ENCODE peak calls at places on chromosome 21, in eight cellular contexts. R, E, M, F, S, J, H and T are unnamed samples.

GRCh38 chr21:26849428-26850115 is 4.4 kb upstream of the ADAMTS1 start:
- DNase-seq in F (no peak), S (no peak), J (peak; percentile 43), M (no peak), R (peak; percentile 82), H (no peak), E (no peak), T (no peak)

GRCh38 chr21:18002393-18002792 is 183.2 kb upstream of the C21orf91 start:
- DNase-seq in S (no peak), E (no peak), M (no peak), H (no peak), R (no peak), F (no peak), J (no peak), T (no peak)

GRCh38 chr21:44872266-44872567 is 1.3 kb downstream of the PTTG1IP start:
- DNase-seq in F (no peak), S (no peak), H (no peak), J (no peak), R (no peak), E (no peak), M (no peak), T (no peak)

GRCh38 chr21:44311108-44311507 is 11.3 kb downstream of the PFKL start:
- DNase-seq in F (no peak), H (no peak), R (no peak), E (no peak), S (no peak), M (no peak), J (no peak), T (no peak)

GRCh38 chr21:39845581-39846130 is 21.6 kb upstream of the PCP4 start:
- DNase-seq in F (no peak), M (no peak), H (no peak), E (no peak), J (peak; percentile 27), R (no peak), S (no peak), T (no peak)

GRCh38 chr21:24514081-24514733 is 1093.1 kb downstream of the MRPL39 start:
- DNase-seq in E (no peak), R (no peak), J (no peak), H (no peak), M (no peak), S (no peak), F (no peak), T (no peak)

GRCh38 chr21:41478319-41479177 is 29.4 kb downstream of the TMPRSS2 start:
- DNase-seq in H (no peak), F (no peak), M (no peak), E (no peak), S (no peak), R (peak; percentile 22), J (no peak), T (no peak)

GRCh38 chr21:44405091-44405947 is 50.0 kb upstream of the LRRC3 start:
- DNase-seq in M (no peak), S (peak; percentile 74), H (no peak), F (no peak), E (no peak), J (no peak), R (no peak), T (no peak)

GRCh38 chr21:44337941-44338895 is 972 bp downstream of the CFAP410 start:
- DNase-seq in J (peak; percentile 53), S (peak; percentile 85), H (peak; percentile 79), F (peak; percentile 76), R (peak; percentile 56), M (peak; percentile 66), E (peak; percentile 57), T (peak; percentile 61)

GRCh38 chr21:41780337-41781046 is 13.6 kb upstream of the RIPK4 start:
- DNase-seq in H (no peak), M (no peak), R (no peak), F (no peak), J (no peak), E (no peak), S (peak; percentile 5), T (no peak)

GRCh38 chr21:35346697-35347096 is 297.6 kb upstream of the RUNX1 start:
- DNase-seq in E (no peak), R (peak; percentile 21), J (no peak), F (no peak), H (no peak), S (no peak), M (no peak), T (no peak)

GRCh38 chr21:17793675-17794123 is 25.5 kb downstream of the C21orf91 start:
- DNase-seq in H (no peak), M (no peak), R (peak; percentile 19), E (no peak), F (no peak), J (no peak), S (no peak), T (no peak)

GRCh38 chr21:43954896-43955295 is 57.2 kb upstream of the TRAPPC10 start:
- DNase-seq in R (no peak), J (no peak), H (no peak), F (no peak), M (no peak), E (no peak), S (no peak), T (no peak)

GRCh38 chr21:39314155-39315027 is 959 bp upstream of the BRWD1 start:
- DNase-seq in M (peak; percentile 28), R (peak; percentile 73), H (no peak), J (no peak), F (peak; percentile 37), S (no peak), E (no peak), T (peak; percentile 45)

GRCh38 chr21:16241500-16241963 is 511.8 kb downstream of the USP25 start:
- DNase-seq in F (no peak), H (no peak), J (peak; percentile 27), M (no peak), E (no peak), S (no peak), R (peak; percentile 46), T (no peak)

GRCh38 chr21:38355992-38356781 is 99.4 kb downstream of the KCNJ15 start:
- DNase-seq in S (peak; percentile 96), F (peak; percentile 62), H (peak; percentile 87), J (peak; percentile 65), M (peak; percentile 84), R (peak; percentile 79), E (peak; percentile 53), T (peak; percentile 76)

GRCh38 chr21:44434936-44435635 is 20.2 kb upstream of the LRRC3 start:
- DNase-seq in H (no peak), S (peak; percentile 62), E (peak; percentile 7), J (no peak), R (no peak), F (peak; percentile 10), M (no peak), T (peak; percentile 9)

DNA sequence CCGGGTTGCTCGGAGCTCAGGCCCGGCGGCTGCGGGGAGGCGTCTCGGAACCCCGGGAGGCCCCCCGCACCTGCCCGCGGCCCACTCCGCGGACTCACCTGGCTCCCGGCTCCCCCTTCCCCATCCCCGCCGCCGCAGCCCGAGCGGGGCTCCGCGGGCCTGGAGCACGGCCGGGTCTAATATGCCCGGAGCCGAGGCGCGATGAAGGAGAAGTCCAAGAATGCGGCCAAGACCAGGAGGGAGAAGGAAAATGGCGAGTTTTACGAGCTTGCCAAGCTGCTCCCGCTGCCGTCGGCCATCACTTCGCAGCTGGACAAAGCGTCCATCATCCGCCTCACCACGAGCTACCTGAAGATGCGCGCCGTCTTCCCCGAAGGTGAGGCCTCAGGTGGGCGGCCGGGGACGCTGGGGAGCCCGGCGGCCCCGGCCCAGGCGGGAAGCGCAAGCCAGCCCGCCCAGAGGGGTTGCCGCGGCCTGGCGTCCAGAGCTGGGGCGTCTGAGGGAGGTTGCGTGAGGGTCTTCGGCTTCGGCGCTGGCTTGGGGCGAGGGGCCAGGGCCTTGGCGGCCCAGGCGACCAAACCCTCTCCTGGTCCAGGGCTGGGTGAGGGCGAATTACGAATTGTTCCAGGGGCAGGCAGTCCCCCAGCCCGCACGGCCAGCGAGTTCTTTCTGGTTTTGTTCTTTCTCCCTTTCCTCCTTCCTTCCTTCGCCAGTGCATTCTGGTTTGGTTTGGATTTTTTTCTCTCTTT is 805 bp downstream of the SIM2 start:
- DNase-seq in R (no peak), E (no peak), H (no peak), J (no peak), M (no peak), F (no peak), S (peak; percentile 69), T (no peak)
- H3K4me3 ChIP-seq in R (peak overlapping the region; percentile 37), E (no peak overlapping the region), H (no peak overlapping the region), J (peak overlapping the region; percentile 24), M (peak overlapping the region; percentile 54), F (peak overlapping the region; percentile 26), S (peak overlapping the region; percentile 56), T (peak overlapping the region; percentile 69)

GRCh38 chr21:42864286-42864685 is 15.1 kb downstream of the WDR4 start:
- DNase-seq in J (no peak), M (no peak), F (no peak), S (no peak), H (no peak), E (no peak), R (no peak), T (no peak)
- H3K36me3 ChIP-seq in J (peaks cover 41% of the 10 kb centered on the region), M (peaks cover 89% of the 10 kb centered on the region), F (peaks cover 2% of the 10 kb centered on the region), S (peaks cover 3% of the 10 kb centered on the region), H (no peaks in the 10 kb centered on the region), E (peaks cover 10% of the 10 kb centered on the region), R (peaks cover 11% of the 10 kb centered on the region), T (peaks cover 50% of the 10 kb centered on the region)

GRCh38 chr21:32381571-32381970 is 11.2 kb downstream of the URB1 start:
- DNase-seq in M (no peak), E (no peak), F (no peak), J (no peak), S (no peak), R (no peak), H (no peak), T (no peak)

GRCh38 chr21:32380940-32381339 is 11.9 kb downstream of the URB1 start:
- DNase-seq in E (no peak), S (no peak), H (no peak), M (no peak), J (no peak), R (no peak), F (no peak), T (no peak)

GRCh38 chr21:32377991-32378390 is 14.8 kb downstream of the URB1 start:
- DNase-seq in J (no peak), M (no peak), R (no peak), E (no peak), S (no peak), H (no peak), F (no peak), T (no peak)

GRCh38 chr21:32378956-32379355 is 13.9 kb downstream of the URB1 start:
- DNase-seq in J (no peak), H (no peak), E (no peak), M (no peak), S (no peak), F (no peak), R (no peak), T (peak; percentile 49)

GRCh38 chr21:32377506-32377905 is 15.3 kb downstream of the URB1 start:
- DNase-seq in E (no peak), S (no peak), M (no peak), R (no peak), J (no peak), H (no peak), F (no peak), T (no peak)
- H3K4me3 ChIP-seq in E (no peak overlapping the region), S (no peak overlapping the region), M (no peak overlapping the region), R (no peak overlapping the region), J (no peak overlapping the region), H (no peak overlapping the region), F (no peak overlapping the region), T (no peak overlapping the region)

DNA sequence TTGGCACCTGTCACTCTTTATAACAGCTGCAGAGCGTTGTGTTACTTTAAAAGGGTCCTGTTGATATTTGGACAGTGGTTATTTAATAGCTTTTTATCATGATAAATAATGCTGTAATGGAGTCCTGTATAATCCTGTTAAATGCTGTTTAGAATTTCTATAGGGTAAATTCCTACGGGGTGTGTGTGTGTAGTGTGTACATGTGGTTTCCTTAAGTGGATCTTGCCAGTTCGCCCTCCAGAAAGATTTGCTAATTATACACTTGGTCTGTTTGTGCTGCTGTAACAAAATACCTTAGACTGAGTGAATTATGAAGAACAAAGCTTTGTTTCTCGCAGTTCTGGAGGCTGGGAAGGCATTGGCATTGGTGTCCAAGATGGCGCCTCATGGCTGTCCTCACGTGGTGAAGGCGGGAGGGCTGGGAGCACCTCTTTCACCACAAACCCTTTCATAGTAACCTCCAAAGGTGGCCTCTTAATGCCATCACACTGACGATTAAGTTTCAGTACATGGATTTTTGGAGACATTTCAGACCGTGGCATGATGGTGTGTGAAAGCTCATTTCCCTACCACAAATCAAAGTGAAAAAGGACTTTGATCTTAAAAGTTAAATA is 11.2 kb downstream of the PRMT2 start:
- DNase-seq in E (no peak), S (no peak), F (no peak), J (no peak), M (no peak), H (no peak), R (no peak), T (no peak)
- H3K36me3 ChIP-seq in E (peaks cover 18% of the 10 kb centered on the region), S (peaks cover 17% of the 10 kb centered on the region), F (peaks cover 11% of the 10 kb centered on the region), J (peaks cover 48% of the 10 kb centered on the region), M (peaks cover 98% of the 10 kb centered on the region), H (peaks cover 6% of the 10 kb centered on the region), R (peaks cover 52% of the 10 kb centered on the region), T (peaks cover 89% of the 10 kb centered on the region)